ENCODE peak calls at places on chromosomes 3 and 15, in six cellular contexts. One of them, this sample, is unnamed.

GRCh38 chr15:61003683-61004299 is 225.3 kb downstream of the RORA start:
- DNase-seq in brain microvascular endothelial cell: no peak
- DNase-seq in mammary epithelial cell: no peak
- DNase-seq in fibroblast of the aortic adventitia: no peak
- DNase-seq in CD4-positive, CD25-positive, alpha-beta regulatory T cell: no peak
- DNase-seq in mucosa of descending colon: no peak
- DNase-seq in this sample: no peak

GRCh38 chr3:143924522-143925381 is 46.9 kb upstream of the DIPK2A start:
- DNase-seq in mammary epithelial cell: no peak
- DNase-seq in mucosa of descending colon: no peak
- DNase-seq in brain microvascular endothelial cell: no peak
- DNase-seq in fibroblast of the aortic adventitia: no peak
- DNase-seq in CD4-positive, CD25-positive, alpha-beta regulatory T cell: no peak
- DNase-seq in this sample: no peak

GRCh38 chr3:179971280-179971679 is 65.5 kb downstream of the PEX5L start:
- DNase-seq in CD4-positive, CD25-positive, alpha-beta regulatory T cell: no peak
- DNase-seq in mammary epithelial cell: peak; percentile 23
- DNase-seq in brain microvascular endothelial cell: no peak
- DNase-seq in fibroblast of the aortic adventitia: peak; percentile 37
- DNase-seq in mucosa of descending colon: no peak
- DNase-seq in this sample: peak; percentile 81

GRCh38 chr3:14730703-14731102 is 55.8 kb downstream of the C3orf20 start:
- DNase-seq in mucosa of descending colon: no peak
- DNase-seq in fibroblast of the aortic adventitia: no peak
- DNase-seq in CD4-positive, CD25-positive, alpha-beta regulatory T cell: no peak
- DNase-seq in mammary epithelial cell: no peak
- DNase-seq in brain microvascular endothelial cell: no peak
- DNase-seq in this sample: no peak

GRCh38 chr15:70093481-70094309 is 4.0 kb downstream of the TLE3 start:
- DNase-seq in CD4-positive, CD25-positive, alpha-beta regulatory T cell: no peak
- DNase-seq in mucosa of descending colon: peak; percentile 73
- DNase-seq in fibroblast of the aortic adventitia: peak; percentile 76
- DNase-seq in mammary epithelial cell: no peak
- DNase-seq in brain microvascular endothelial cell: no peak
- DNase-seq in this sample: peak; percentile 89

GRCh38 chr15:98881526-98882517 is 125.8 kb downstream of the PGPEP1L start:
- DNase-seq in brain microvascular endothelial cell: no peak
- DNase-seq in fibroblast of the aortic adventitia: peak; percentile 88
- DNase-seq in mucosa of descending colon: no peak
- DNase-seq in CD4-positive, CD25-positive, alpha-beta regulatory T cell: peak; percentile 36
- DNase-seq in mammary epithelial cell: peak; percentile 42
- DNase-seq in this sample: peak; percentile 61

GRCh38 chr3:109548192-109548938 is 211.0 kb upstream of the DPPA4 start:
- DNase-seq in brain microvascular endothelial cell: peak; percentile 20
- DNase-seq in mammary epithelial cell: peak; percentile 35
- DNase-seq in fibroblast of the aortic adventitia: no peak
- DNase-seq in CD4-positive, CD25-positive, alpha-beta regulatory T cell: no peak
- DNase-seq in mucosa of descending colon: no peak
- DNase-seq in this sample: peak; percentile 70

GRCh38 chr3:188664795-188665194 is 507.0 kb upstream of the TPRG1 start:
- DNase-seq in brain microvascular endothelial cell: no peak
- DNase-seq in fibroblast of the aortic adventitia: no peak
- DNase-seq in CD4-positive, CD25-positive, alpha-beta regulatory T cell: no peak
- DNase-seq in mucosa of descending colon: peak; percentile 18
- DNase-seq in mammary epithelial cell: no peak
- DNase-seq in this sample: peak; percentile 51

GRCh38 chr15:31326729-31327673 is at the start of gene KLF13:
- DNase-seq in fibroblast of the aortic adventitia: peak; percentile 55
- DNase-seq in brain microvascular endothelial cell: peak; percentile 31
- DNase-seq in mucosa of descending colon: peak; percentile 68
- DNase-seq in CD4-positive, CD25-positive, alpha-beta regulatory T cell: no peak
- DNase-seq in mammary epithelial cell: peak; percentile 73
- DNase-seq in this sample: peak; percentile 84

GRCh38 chr15:88393719-88394519 is 73.3 kb downstream of the MRPL46 start:
- DNase-seq in brain microvascular endothelial cell: no peak
- DNase-seq in fibroblast of the aortic adventitia: peak; percentile 20
- DNase-seq in mucosa of descending colon: no peak
- DNase-seq in mammary epithelial cell: peak; percentile 83
- DNase-seq in CD4-positive, CD25-positive, alpha-beta regulatory T cell: no peak
- DNase-seq in this sample: no peak

GRCh38 chr3:29005862-29006261 is 275.0 kb upstream of the RBMS3 start:
- DNase-seq in mammary epithelial cell: no peak
- DNase-seq in fibroblast of the aortic adventitia: no peak
- DNase-seq in mucosa of descending colon: no peak
- DNase-seq in brain microvascular endothelial cell: no peak
- DNase-seq in CD4-positive, CD25-positive, alpha-beta regulatory T cell: no peak
- DNase-seq in this sample: no peak

GRCh38 chr3:24598691-24599090 is 104.0 kb upstream of the THRB start:
- DNase-seq in CD4-positive, CD25-positive, alpha-beta regulatory T cell: no peak
- DNase-seq in brain microvascular endothelial cell: peak; percentile 17
- DNase-seq in mammary epithelial cell: peak; percentile 87
- DNase-seq in mucosa of descending colon: peak; percentile 54
- DNase-seq in fibroblast of the aortic adventitia: no peak
- DNase-seq in this sample: peak; percentile 90

GRCh38 chr3:52026016-52026415 is 30.3 kb upstream of the RPL29 start:
- DNase-seq in brain microvascular endothelial cell: no peak
- DNase-seq in mucosa of descending colon: no peak
- DNase-seq in mammary epithelial cell: no peak
- DNase-seq in CD4-positive, CD25-positive, alpha-beta regulatory T cell: no peak
- DNase-seq in fibroblast of the aortic adventitia: no peak
- DNase-seq in this sample: no peak

GRCh38 chr3:100003609-100004503 is 110.4 kb downstream of the FILIP1L start:
- DNase-seq in CD4-positive, CD25-positive, alpha-beta regulatory T cell: no peak
- DNase-seq in fibroblast of the aortic adventitia: no peak
- DNase-seq in mammary epithelial cell: no peak
- DNase-seq in mucosa of descending colon: no peak
- DNase-seq in brain microvascular endothelial cell: no peak
- DNase-seq in this sample: no peak

GRCh38 chr3:180804871-180805430 is 107.5 kb upstream of the FXR1 start:
- DNase-seq in mucosa of descending colon: no peak
- DNase-seq in mammary epithelial cell: peak; percentile 41
- DNase-seq in CD4-positive, CD25-positive, alpha-beta regulatory T cell: no peak
- DNase-seq in fibroblast of the aortic adventitia: peak; percentile 71
- DNase-seq in brain microvascular endothelial cell: peak; percentile 37
- DNase-seq in this sample: peak; percentile 57

GRCh38 chr15:31049122-31049521 is 52.4 kb downstream of the TRPM1 start:
- DNase-seq in mucosa of descending colon: no peak
- DNase-seq in brain microvascular endothelial cell: no peak
- DNase-seq in mammary epithelial cell: no peak
- DNase-seq in fibroblast of the aortic adventitia: no peak
- DNase-seq in CD4-positive, CD25-positive, alpha-beta regulatory T cell: no peak
- DNase-seq in this sample: no peak

GRCh38 chr3:174957081-174957480 is 97.9 kb downstream of the NAALADL2 start:
- DNase-seq in mammary epithelial cell: no peak
- DNase-seq in CD4-positive, CD25-positive, alpha-beta regulatory T cell: no peak
- DNase-seq in mucosa of descending colon: no peak
- DNase-seq in brain microvascular endothelial cell: no peak
- DNase-seq in fibroblast of the aortic adventitia: peak; percentile 23
- DNase-seq in this sample: peak; percentile 36

GRCh38 chr15:29207027-29207757 is 62.4 kb downstream of the NSMCE3 start:
- DNase-seq in brain microvascular endothelial cell: no peak
- DNase-seq in mammary epithelial cell: no peak
- DNase-seq in CD4-positive, CD25-positive, alpha-beta regulatory T cell: no peak
- DNase-seq in mucosa of descending colon: no peak
- DNase-seq in fibroblast of the aortic adventitia: no peak
- DNase-seq in this sample: no peak

GRCh38 chr3:142850395-142851023 is 38.4 kb downstream of the PCOLCE2 start:
- DNase-seq in fibroblast of the aortic adventitia: peak; percentile 91
- DNase-seq in mammary epithelial cell: peak; percentile 93
- DNase-seq in mucosa of descending colon: no peak
- DNase-seq in CD4-positive, CD25-positive, alpha-beta regulatory T cell: no peak
- DNase-seq in brain microvascular endothelial cell: peak; percentile 90
- DNase-seq in this sample: peak; percentile 91

GRCh38 chr15:89371145-89372044 is 36.8 kb upstream of the POLG start:
- DNase-seq in fibroblast of the aortic adventitia: no peak
- DNase-seq in CD4-positive, CD25-positive, alpha-beta regulatory T cell: no peak
- DNase-seq in mammary epithelial cell: no peak
- DNase-seq in brain microvascular endothelial cell: no peak
- DNase-seq in mucosa of descending colon: no peak
- DNase-seq in this sample: peak; percentile 40

GRCh38 chr3:125003369-125003853 is 52.4 kb downstream of the HEG1 start:
- DNase-seq in CD4-positive, CD25-positive, alpha-beta regulatory T cell: no peak
- DNase-seq in brain microvascular endothelial cell: no peak
- DNase-seq in fibroblast of the aortic adventitia: peak; percentile 78
- DNase-seq in mammary epithelial cell: no peak
- DNase-seq in mucosa of descending colon: peak; percentile 40
- DNase-seq in this sample: no peak

GRCh38 chr3:193831495-193832455 is 238.8 kb downstream of the OPA1 start:
- DNase-seq in fibroblast of the aortic adventitia: no peak
- DNase-seq in mammary epithelial cell: peak; percentile 100
- DNase-seq in CD4-positive, CD25-positive, alpha-beta regulatory T cell: no peak
- DNase-seq in mucosa of descending colon: no peak
- DNase-seq in brain microvascular endothelial cell: no peak
- DNase-seq in this sample: peak; percentile 50

GRCh38 chr3:157502916-157503620 is at the start of gene VEPH1:
- DNase-seq in brain microvascular endothelial cell: peak; percentile 66
- DNase-seq in mammary epithelial cell: no peak
- DNase-seq in mucosa of descending colon: peak; percentile 16
- DNase-seq in fibroblast of the aortic adventitia: peak; percentile 39
- DNase-seq in CD4-positive, CD25-positive, alpha-beta regulatory T cell: no peak
- DNase-seq in this sample: no peak

GRCh38 chr3:72465853-72466252 is 382.4 kb downstream of the SHQ1 start:
- DNase-seq in fibroblast of the aortic adventitia: no peak
- DNase-seq in mammary epithelial cell: no peak
- DNase-seq in mucosa of descending colon: no peak
- DNase-seq in brain microvascular endothelial cell: no peak
- DNase-seq in CD4-positive, CD25-positive, alpha-beta regulatory T cell: no peak
- DNase-seq in this sample: no peak

GRCh38 chr15:64574220-64574994 is 114.0 kb downstream of the ZNF609 start:
- DNase-seq in mammary epithelial cell: peak; percentile 83
- DNase-seq in mucosa of descending colon: no peak
- DNase-seq in brain microvascular endothelial cell: peak; percentile 33
- DNase-seq in fibroblast of the aortic adventitia: peak; percentile 47
- DNase-seq in CD4-positive, CD25-positive, alpha-beta regulatory T cell: no peak
- DNase-seq in this sample: peak; percentile 92

GRCh38 chr3:71438004-71438685 is 145.4 kb downstream of the FOXP1 start:
- DNase-seq in brain microvascular endothelial cell: no peak
- DNase-seq in mucosa of descending colon: no peak
- DNase-seq in mammary epithelial cell: no peak
- DNase-seq in fibroblast of the aortic adventitia: no peak
- DNase-seq in CD4-positive, CD25-positive, alpha-beta regulatory T cell: no peak
- DNase-seq in this sample: peak; percentile 30

GRCh38 chr3:14124223-14124614 is 451 bp downstream of the CHCHD4 start:
- DNase-seq in CD4-positive, CD25-positive, alpha-beta regulatory T cell: no peak
- DNase-seq in brain microvascular endothelial cell: no peak
- DNase-seq in mucosa of descending colon: peak; percentile 81
- DNase-seq in mammary epithelial cell: peak; percentile 35
- DNase-seq in fibroblast of the aortic adventitia: peak; percentile 39
- DNase-seq in this sample: peak; percentile 44

GRCh38 chr3:41202834-41203345 is 3.6 kb downstream of the CTNNB1 start:
- DNase-seq in CD4-positive, CD25-positive, alpha-beta regulatory T cell: no peak
- DNase-seq in brain microvascular endothelial cell: peak; percentile 66
- DNase-seq in mammary epithelial cell: peak; percentile 70
- DNase-seq in fibroblast of the aortic adventitia: peak; percentile 68
- DNase-seq in mucosa of descending colon: peak; percentile 29
- DNase-seq in this sample: peak; percentile 78

GRCh38 chr15:73333001-73333400 is 35.8 kb downstream of the HCN4 start:
- DNase-seq in mammary epithelial cell: no peak
- DNase-seq in mucosa of descending colon: no peak
- DNase-seq in CD4-positive, CD25-positive, alpha-beta regulatory T cell: no peak
- DNase-seq in brain microvascular endothelial cell: no peak
- DNase-seq in fibroblast of the aortic adventitia: no peak
- DNase-seq in this sample: no peak

GRCh38 chr3:111751961-111752360 is 107.1 kb upstream of the PHLDB2 start:
- DNase-seq in CD4-positive, CD25-positive, alpha-beta regulatory T cell: no peak
- DNase-seq in mammary epithelial cell: no peak
- DNase-seq in mucosa of descending colon: no peak
- DNase-seq in brain microvascular endothelial cell: peak; percentile 81
- DNase-seq in fibroblast of the aortic adventitia: peak; percentile 78
- DNase-seq in this sample: no peak
- H3K4me3 ChIP-seq in CD4-positive, CD25-positive, alpha-beta regulatory T cell: no peak overlapping the region
- H3K4me3 ChIP-seq in mammary epithelial cell: no peak overlapping the region
- H3K4me3 ChIP-seq in mucosa of descending colon: no peak overlapping the region
- H3K4me3 ChIP-seq in brain microvascular endothelial cell: no peak overlapping the region
- H3K4me3 ChIP-seq in fibroblast of the aortic adventitia: no peak overlapping the region
- H3K4me3 ChIP-seq in this sample: no peak overlapping the region

DNA sequence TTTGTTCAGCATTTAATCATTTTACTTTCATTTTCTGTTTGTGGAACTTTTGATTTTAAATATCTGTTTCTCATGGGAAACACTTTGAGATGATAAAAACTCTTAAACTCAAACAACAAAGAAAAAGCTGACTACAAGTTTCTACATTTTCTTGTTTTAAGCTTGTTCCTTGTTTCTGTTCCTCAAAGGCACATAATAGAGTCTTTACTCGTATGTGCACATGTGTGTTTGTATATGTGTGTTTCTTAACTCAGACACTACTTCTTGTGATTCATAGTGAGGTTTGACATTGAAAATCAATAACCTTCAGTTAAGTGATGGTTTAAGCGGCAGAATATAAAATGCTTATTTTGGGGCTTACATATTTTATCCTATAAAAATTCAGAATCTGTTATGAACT is 786.7 kb upstream of the EPHA6 start:
- DNase-seq in mammary epithelial cell: no peak
- DNase-seq in CD4-positive, CD25-positive, alpha-beta regulatory T cell: no peak
- DNase-seq in fibroblast of the aortic adventitia: no peak
- DNase-seq in brain microvascular endothelial cell: no peak
- DNase-seq in mucosa of descending colon: no peak
- DNase-seq in this sample: no peak
- H3K4me3 ChIP-seq in mammary epithelial cell: no peak overlapping the region
- H3K4me3 ChIP-seq in CD4-positive, CD25-positive, alpha-beta regulatory T cell: no peak overlapping the region
- H3K4me3 ChIP-seq in fibroblast of the aortic adventitia: no peak overlapping the region
- H3K4me3 ChIP-seq in brain microvascular endothelial cell: peak overlapping the region; percentile 22
- H3K4me3 ChIP-seq in mucosa of descending colon: no peak overlapping the region
- H3K4me3 ChIP-seq in this sample: no peak overlapping the region

DNA sequence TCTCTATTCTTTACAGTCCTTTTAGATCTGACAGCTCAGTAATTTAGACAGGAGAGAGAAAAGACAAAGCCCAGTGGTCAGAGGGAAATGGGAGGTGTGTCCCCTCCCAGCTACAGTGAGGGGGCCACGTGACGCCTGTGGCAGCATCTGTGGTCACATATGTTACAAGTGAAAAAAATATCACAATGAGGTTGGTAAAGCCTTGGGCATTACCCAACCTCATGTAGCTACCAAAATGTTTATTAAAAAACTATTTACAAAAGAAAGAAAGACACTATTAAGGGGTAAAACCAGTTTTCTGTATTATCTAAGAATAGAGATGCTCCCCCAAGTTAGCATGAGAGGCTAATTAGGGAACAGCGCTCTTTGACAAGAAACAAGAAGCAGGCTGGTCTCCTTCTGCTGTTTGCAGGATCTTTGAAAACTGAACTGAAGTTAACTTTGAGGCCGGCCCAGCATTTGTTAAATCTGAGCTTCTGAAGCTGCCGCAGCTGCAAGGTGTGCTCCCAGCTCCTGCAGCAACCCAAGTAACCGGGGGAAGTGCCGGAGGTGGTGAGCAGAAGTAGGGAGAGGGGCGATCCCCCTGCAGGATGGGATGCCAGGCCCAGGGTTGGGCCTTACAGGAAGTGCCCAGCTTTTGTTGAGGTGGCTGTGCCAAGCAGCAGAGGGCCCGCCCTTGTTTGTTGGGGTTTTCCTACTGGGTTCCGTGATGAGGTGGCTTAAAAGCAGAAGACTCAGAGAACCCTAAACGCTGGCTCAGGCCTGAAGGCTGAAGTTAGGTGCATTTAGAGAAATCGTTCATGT is 42.6 kb upstream of the PLCL2 start:
- DNase-seq in mammary epithelial cell: no peak
- DNase-seq in brain microvascular endothelial cell: no peak
- DNase-seq in fibroblast of the aortic adventitia: no peak
- DNase-seq in mucosa of descending colon: peak; percentile 74
- DNase-seq in CD4-positive, CD25-positive, alpha-beta regulatory T cell: peak; percentile 68
- DNase-seq in this sample: no peak
- H3K4me3 ChIP-seq in mammary epithelial cell: no peak overlapping the region
- H3K4me3 ChIP-seq in brain microvascular endothelial cell: no peak overlapping the region
- H3K4me3 ChIP-seq in fibroblast of the aortic adventitia: no peak overlapping the region
- H3K4me3 ChIP-seq in mucosa of descending colon: no peak overlapping the region
- H3K4me3 ChIP-seq in CD4-positive, CD25-positive, alpha-beta regulatory T cell: peak overlapping the region; percentile 76
- H3K4me3 ChIP-seq in this sample: no peak overlapping the region

GRCh38 chr3:38623539-38623938 is 25.9 kb downstream of the SCN5A start:
- DNase-seq in mucosa of descending colon: no peak
- DNase-seq in brain microvascular endothelial cell: no peak
- DNase-seq in fibroblast of the aortic adventitia: no peak
- DNase-seq in CD4-positive, CD25-positive, alpha-beta regulatory T cell: no peak
- DNase-seq in mammary epithelial cell: no peak
- DNase-seq in this sample: no peak
- H3K4me3 ChIP-seq in mucosa of descending colon: no peak overlapping the region
- H3K4me3 ChIP-seq in brain microvascular endothelial cell: no peak overlapping the region
- H3K4me3 ChIP-seq in fibroblast of the aortic adventitia: no peak overlapping the region
- H3K4me3 ChIP-seq in CD4-positive, CD25-positive, alpha-beta regulatory T cell: no peak overlapping the region
- H3K4me3 ChIP-seq in mammary epithelial cell: no peak overlapping the region
- H3K4me3 ChIP-seq in this sample: no peak overlapping the region

This sample was measured in epithelial cell of esophagus.